ENCODE peak calls at places on chromosomes 1 and 21, in five cellular contexts. I, S, L, Z and H are unnamed samples. For H3K27me3, the result is how much of the 10 kb centered on the place peaks cover.

GRCh38 chr1:201885531-201886075 is 3.1 kb upstream of the SHISA4 start:
- DNase-seq in I (no peak), L (no peak), S (peak), Z (no peak), H (no peak)

GRCh38 chr1:242088875-242089274 is 90.0 kb upstream of the MAP1LC3C start:
- DNase-seq in S (no peak), Z (no peak), L (no peak), I (no peak), H (no peak)

GRCh38 chr1:45543599-45544417 is 6.8 kb upstream of the AKR1A1 start:
- DNase-seq in L (no peak), Z (peak), S (no peak), I (peak), H (no peak)

GRCh38 chr21:19781881-19782652 is 1216.1 kb upstream of the NCAM2 start:
- DNase-seq in Z (no peak), L (no peak), S (no peak), I (no peak), H (no peak)

GRCh38 chr1:50251592-50252165 is 143.0 kb downstream of the ELAVL4 start:
- DNase-seq in I (no peak), S (peak), Z (no peak), L (no peak), H (no peak)

GRCh38 chr1:206606867-206607266 is 5.4 kb downstream of the EIF2D start:
- DNase-seq in L (no peak), S (peak), I (no peak), Z (no peak), H (no peak)

GRCh38 chr1:53999920-54000319 is 18.1 kb downstream of the LDLRAD1 start:
- DNase-seq in S (no peak), I (no peak), L (no peak), Z (no peak), H (no peak)

GRCh38 chr1:170670751-170671628 is 7.1 kb downstream of the PRRX1 start:
- DNase-seq in Z (peak), L (no peak), S (no peak), I (no peak), H (no peak)

GRCh38 chr1:44677201-44677520 is 2.6 kb downstream of the ARMH1 start:
- DNase-seq in S (peak), L (no peak), I (no peak), Z (no peak), H (no peak)

GRCh38 chr1:197838836-197839235 is 63.6 kb upstream of the DENND1B start:
- DNase-seq in L (peak), I (no peak), S (peak), Z (no peak), H (peak)

GRCh38 chr1:165826565-165826964 is 849 bp upstream of the UCK2 start:
- DNase-seq in L (no peak), I (no peak), Z (no peak), S (no peak), H (no peak)

GRCh38 chr1:110393691-110394564 is 3.1 kb upstream of the SLC16A4 start:
- DNase-seq in L (peak), S (peak), I (no peak), Z (no peak), H (peak)

GRCh38 chr1:215625949-215626348 is 58.8 kb downstream of the KCTD3 start:
- DNase-seq in S (no peak), L (no peak), I (no peak), Z (no peak), H (no peak)

GRCh38 chr1:234958066-234958701 is 170.5 kb downstream of the TOMM20 start:
- DNase-seq in Z (no peak), L (no peak), I (no peak), S (no peak), H (no peak)

GRCh38 chr1:94602802-94603625 is 61.5 kb upstream of the F3 start:
- DNase-seq in L (no peak), Z (no peak), S (peak), I (no peak), H (no peak)

GRCh38 chr1:172997941-172998361 is 52.8 kb downstream of the TNFSF18 start:
- DNase-seq in L (peak), Z (no peak), I (no peak), S (peak), H (no peak)

GRCh38 chr1:237851209-237851845 is 39.4 kb downstream of the ZP4 start:
- DNase-seq in I (no peak), L (no peak), Z (peak), S (peak), H (peak)

GRCh38 chr1:22111620-22112019 is 31.3 kb downstream of the WNT4 start:
- DNase-seq in I (no peak), L (no peak), Z (no peak), S (no peak), H (no peak)

DNA sequence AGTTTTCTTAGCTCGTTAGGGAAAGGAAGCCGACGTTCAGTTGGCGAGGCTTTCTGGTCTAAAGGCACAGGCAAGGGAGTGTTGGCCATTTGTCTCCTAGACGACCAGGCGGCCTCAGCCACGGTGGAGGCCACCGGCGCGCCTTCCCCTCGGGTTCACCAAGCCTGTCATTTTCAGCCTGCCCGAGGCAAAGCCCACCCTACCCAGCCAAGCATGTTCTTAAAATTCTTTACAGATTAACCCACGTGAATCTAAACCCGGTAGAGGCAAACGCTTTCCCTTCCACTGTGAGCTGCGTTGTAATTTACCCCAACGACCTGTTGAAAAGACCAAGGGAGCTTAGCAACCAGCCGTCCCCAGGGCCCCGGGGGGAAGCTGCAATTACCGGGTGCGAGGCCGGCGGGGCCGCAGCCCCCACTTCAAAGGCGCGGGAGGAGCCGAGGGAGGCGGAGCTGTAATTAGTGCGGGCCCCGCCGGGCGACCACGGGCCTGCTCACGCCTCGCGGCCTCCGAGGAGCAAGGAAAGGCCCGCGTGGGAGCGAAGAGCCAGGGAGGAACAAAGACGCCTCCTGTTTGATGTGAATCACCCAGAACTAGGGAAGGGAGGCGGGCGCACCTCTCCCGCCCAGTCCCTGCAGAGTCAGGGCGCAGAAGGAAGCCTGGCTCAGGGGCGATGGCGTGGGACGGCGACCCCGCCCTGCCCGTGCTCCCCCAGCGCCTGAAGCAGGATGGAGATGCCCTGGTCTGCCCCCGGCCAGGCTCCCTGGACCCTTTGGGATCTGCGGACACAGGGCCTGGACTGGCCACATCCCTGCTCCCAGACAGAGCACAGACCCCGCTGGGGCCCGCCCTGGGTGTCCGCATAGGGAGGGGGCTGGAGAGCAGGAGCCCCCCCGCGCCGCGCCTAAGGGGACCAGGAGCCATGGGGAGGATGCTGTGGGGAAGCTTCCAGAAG is 12.1 kb upstream of the TSPEAR start:
- DNase-seq in L (no peak), Z (no peak), I (no peak), S (no peak), H (no peak)
- H3K4me3 ChIP-seq in L (no peak), Z (no peak), I (peak), S (no peak), H (no peak)

GRCh38 chr1:39689214-39689613 is 2.0 kb downstream of the HPCAL4 start:
- DNase-seq in I (no peak), Z (no peak), S (no peak), L (no peak), H (no peak)
- H3K27me3 ChIP-seq in I (under half), Z (half or more), S (under half), L (half or more), H (half or more)

DNA sequence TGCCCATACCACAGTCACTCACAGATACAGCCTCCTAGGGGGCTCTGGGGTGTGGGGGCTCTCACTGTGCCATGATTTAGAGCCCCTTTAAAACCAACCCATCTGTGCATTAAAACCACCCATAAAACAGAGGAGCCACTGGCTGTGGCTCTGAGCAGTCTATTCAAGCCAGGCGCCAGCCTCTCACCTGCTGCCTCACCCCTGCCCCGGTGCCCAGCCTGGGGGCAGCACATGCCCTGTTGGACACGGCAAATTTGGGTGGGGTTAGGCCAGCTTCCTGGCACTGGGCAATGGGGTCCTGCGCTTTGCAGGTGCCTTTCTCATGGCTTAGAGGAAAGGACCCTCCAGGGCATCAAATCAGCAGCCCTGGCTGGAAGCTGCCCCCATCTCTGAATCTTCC is 73.1 kb downstream of the CASZ1 start:
- DNase-seq in Z (no peak), L (no peak), I (no peak), S (no peak), H (no peak)
- TF ChIP-seq CTCF in Z (no peak), L (no peak), I (no peak), S (no peak), H (no peak)

GRCh38 chr1:99537886-99538617 is 107.9 kb upstream of the PALMD start:
- DNase-seq in S (no peak), L (no peak), Z (no peak), I (no peak), H (no peak)
- H3K4me3 ChIP-seq in S (no peak), L (no peak), Z (no peak), I (no peak), H (no peak)

DNA sequence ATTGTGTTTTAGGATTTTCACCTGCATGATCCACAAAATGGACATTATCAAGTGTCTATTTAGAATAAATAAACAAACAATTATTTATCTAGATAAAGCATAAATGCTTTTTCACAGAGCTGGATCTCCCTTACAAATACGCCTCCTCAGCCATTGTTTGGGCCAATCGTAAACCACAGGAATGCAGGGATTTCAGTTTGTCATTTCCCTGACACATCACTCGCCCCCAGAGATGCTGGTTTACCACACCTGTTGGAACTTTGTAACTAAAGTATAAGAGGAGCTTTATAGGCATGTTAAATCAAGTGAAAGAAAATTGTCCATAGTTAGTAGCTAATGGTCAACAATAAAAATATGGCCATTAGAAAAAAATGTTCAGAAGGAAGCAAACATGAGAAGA is 40.3 kb downstream of the GPR88 start:
- DNase-seq in L (no peak), Z (no peak), S (peak), I (no peak), H (no peak)
- H3K27me3 ChIP-seq in L (under half), Z (under half), S (under half), I (under half), H (under half)

GRCh38 chr1:151032164-151032563 is 4.2 kb upstream of the BNIPL start:
- DNase-seq in Z (no peak), I (no peak), L (no peak), S (no peak), H (no peak)

GRCh38 chr1:151024540-151025146 is 11.7 kb upstream of the BNIPL start:
- DNase-seq in Z (peak), S (peak), I (peak), L (no peak), H (no peak)

DNA sequence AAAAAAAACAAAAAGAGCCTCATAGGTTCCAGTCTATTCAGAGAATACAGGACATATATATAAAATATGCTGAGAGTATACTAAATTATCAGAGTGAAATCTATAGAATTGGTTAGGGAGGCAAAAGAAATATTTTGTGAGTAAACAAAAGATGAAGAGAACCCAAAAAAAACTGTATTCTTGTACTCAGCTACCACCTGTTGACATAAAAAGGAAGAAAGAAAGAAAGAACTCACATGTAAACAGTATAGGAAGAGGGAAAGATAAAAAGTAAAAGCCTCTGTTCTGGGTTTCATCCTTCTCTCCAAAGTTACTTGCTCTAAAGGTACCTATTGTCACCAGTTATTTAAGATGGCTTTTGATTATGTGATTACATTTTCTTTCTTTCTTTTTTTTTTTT is 9.9 kb upstream of the BNIPL start:
- DNase-seq in S (no peak), Z (no peak), L (no peak), I (no peak), H (no peak)
- TF ChIP-seq CTCF in S (no peak), Z (no peak), L (no peak), I (no peak), H (no peak)

GRCh38 chr1:118186026-118186425 is 998 bp upstream of the SPAG17 start:
- DNase-seq in S (no peak), L (no peak), Z (no peak), I (no peak), H (no peak)

GRCh38 chr1:118185083-118185899 is at the start of gene SPAG17:
- DNase-seq in S (no peak), L (no peak), I (no peak), Z (peak), H (peak)

DNA sequence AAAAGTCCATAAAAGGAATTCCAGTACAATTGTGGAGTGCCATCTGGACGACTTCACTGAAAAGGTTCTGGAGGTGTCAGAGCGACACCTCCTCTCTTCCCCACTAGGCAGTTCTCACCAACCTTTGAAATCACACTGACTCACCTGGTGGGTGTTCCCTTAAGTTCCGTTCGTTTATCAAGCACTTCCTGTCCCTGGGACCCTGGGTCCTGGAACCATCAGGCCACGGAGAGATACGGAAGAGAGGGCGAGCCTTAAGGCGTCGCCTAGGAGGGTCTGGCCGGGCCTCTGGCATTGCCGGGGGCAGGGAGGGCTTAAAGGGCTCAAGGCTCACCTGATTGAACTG is 318 bp downstream of the SPAG17 start:
- DNase-seq in S (no peak), Z (no peak), L (no peak), I (no peak), H (no peak)
- H3K4me3 ChIP-seq in S (no peak), Z (peak), L (peak), I (no peak), H (peak)